ENCODE peak calls at places on chromosomes 5 and 9, in nine cellular contexts. C is endothelial cell, L is esophagus squamous epithelium, J is AG08396, T is pulmonary artery endothelial cell, F is HL-60, Q is hypothalamus, W is left colon, N is fibroblast of mammary gland. S is an unnamed sample.

GRCh38 chr5:134077926-134078580 is 36.4 kb upstream of the TCF7 start:
- DNase-seq in N (no peak), J (no peak), W (no peak), C (no peak), T (no peak), F (no peak), Q (no peak), L (no peak), S (no peak)

GRCh38 chr9:136485049-136485647 is 2.3 kb upstream of the SEC16A start:
- DNase-seq in L (peak; percentile 34), J (peak; percentile 83), Q (peak; percentile 81), W (peak; percentile 69), T (peak; percentile 33), N (peak; percentile 72), F (peak; percentile 83), C (peak; percentile 89), S (peak; percentile 90)

GRCh38 chr9:126335837-126336236 is 9.2 kb downstream of the MVB12B start:
- DNase-seq in C (no peak), N (no peak), F (no peak), T (no peak), W (no peak), J (no peak), Q (peak; percentile 68), L (no peak), S (no peak)

GRCh38 chr5:178385472-178385853 is 152.9 kb upstream of the PHYKPL start:
- DNase-seq in F (peak; percentile 72), W (no peak), Q (no peak), N (peak; percentile 8), J (no peak), T (no peak), L (no peak), C (no peak), S (no peak)

GRCh38 chr5:142924135-142924883 is 154.1 kb downstream of the ARHGAP26 start:
- DNase-seq in L (no peak), T (no peak), Q (no peak), J (no peak), C (no peak), W (no peak), F (peak; percentile 70), N (peak; percentile 33), S (peak; percentile 72)

GRCh38 chr9:124008307-124008854 is 3.2 kb upstream of the LHX2 start:
- DNase-seq in Q (no peak), J (no peak), C (peak; percentile 36), L (no peak), T (no peak), N (no peak), F (no peak), W (no peak), S (no peak)

GRCh38 chr9:114189823-114190562 is 34.7 kb downstream of the COL27A1 start:
- DNase-seq in W (no peak), T (no peak), N (peak; percentile 34), Q (no peak), C (no peak), F (no peak), L (no peak), J (no peak), S (no peak)

GRCh38 chr5:170100051-170100943 is 5.4 kb upstream of the FOXI1 start:
- DNase-seq in W (peak; percentile 30), C (peak; percentile 87), Q (peak; percentile 83), L (peak; percentile 2), F (peak; percentile 78), T (peak; percentile 62), N (peak; percentile 76), J (peak; percentile 72), S (peak; percentile 58)

GRCh38 chr5:151144275-151144674 is 13.3 kb downstream of the ANXA6 start:
- DNase-seq in J (no peak), L (no peak), Q (peak; percentile 9), W (no peak), C (no peak), F (no peak), T (no peak), N (no peak), S (no peak)

GRCh38 chr9:99682378-99682777 is 139.3 kb upstream of the NR4A3 start:
- DNase-seq in L (no peak), T (no peak), J (no peak), Q (no peak), F (no peak), N (no peak), W (no peak), C (no peak), S (no peak)

GRCh38 chr5:12125895-12126294 is 221.6 kb upstream of the CTNND2 start:
- DNase-seq in L (no peak), N (no peak), J (no peak), W (no peak), Q (no peak), F (no peak), C (no peak), T (no peak), S (no peak)

GRCh38 chr5:59422026-59422941 is 471.2 kb downstream of the PDE4D start:
- DNase-seq in L (no peak), W (no peak), T (no peak), N (no peak), J (no peak), C (no peak), Q (no peak), F (no peak), S (no peak)

GRCh38 chr9:135156525-135157510 is 69.3 kb downstream of the OLFM1 start:
- DNase-seq in N (peak; percentile 42), L (no peak), T (no peak), F (peak; percentile 6), J (peak; percentile 53), Q (peak; percentile 7), W (no peak), C (peak; percentile 80), S (peak; percentile 93)

GRCh38 chr5:171340491-171340890 is 31.4 kb downstream of the TLX3 start:
- DNase-seq in T (no peak), C (no peak), W (no peak), F (no peak), J (no peak), L (no peak), Q (no peak), N (no peak), S (no peak)

GRCh38 chr5:96868603-96869371 is 7.5 kb upstream of the ERAP2 start:
- DNase-seq in Q (peak; percentile 63), C (peak; percentile 15), L (no peak), T (peak; percentile 47), F (peak; percentile 33), N (peak; percentile 79), J (peak; percentile 60), W (no peak), S (peak; percentile 57)

GRCh38 chr9:14608521-14608920 is 84.7 kb downstream of the ZDHHC21 start:
- DNase-seq in W (no peak), F (no peak), Q (no peak), N (no peak), C (no peak), L (no peak), T (no peak), J (no peak), S (no peak)

GRCh38 chr9:87342743-87343142 is 154.9 kb upstream of the DAPK1 start:
- DNase-seq in N (peak; percentile 54), Q (no peak), L (no peak), F (no peak), W (no peak), C (no peak), J (no peak), T (no peak), S (no peak)

GRCh38 chr5:1488882-1489680 is 34.7 kb downstream of the LPCAT1 start:
- DNase-seq in T (no peak), J (peak; percentile 93), F (no peak), C (no peak), W (no peak), Q (no peak), N (peak; percentile 91), L (no peak), S (no peak)

GRCh38 chr9:111483419-111483861 is 743 bp downstream of the ECPAS start:
- DNase-seq in W (no peak), F (no peak), C (no peak), L (peak; percentile 31), N (peak; percentile 20), Q (peak; percentile 61), J (peak; percentile 77), T (no peak), S (peak; percentile 72)

GRCh38 chr5:32500206-32500605 is 55.7 kb upstream of the ZFR start:
- DNase-seq in Q (no peak), N (no peak), C (no peak), T (no peak), L (no peak), W (no peak), F (no peak), J (no peak), S (peak; percentile 58)

GRCh38 chr5:169860585-169860984 is 119.7 kb downstream of the INSYN2B start:
- DNase-seq in N (no peak), J (no peak), L (no peak), C (no peak), T (no peak), F (no peak), W (no peak), Q (no peak), S (no peak)